ENCODE peak calls at places on chromosomes 6 and 20, in four cellular contexts. V, I, L and R are unnamed samples.

GRCh38 chr6:22141271-22141745 is 155.5 kb downstream of the PRL start:
- DNase-seq in V (no peak), I (no peak), L (peak), R (no peak)

GRCh38 chr20:61297981-61298380 is 45.9 kb downstream of the CDH4 start:
- DNase-seq in V (no peak), I (no peak), L (no peak), R (no peak)

GRCh38 chr6:15763364-15763763 is 100.5 kb upstream of the DTNBP1 start:
- DNase-seq in V (no peak), I (no peak), L (no peak), R (no peak)

GRCh38 chr6:168542301-168542700 is 101.3 kb downstream of the SMOC2 start:
- DNase-seq in V (no peak), I (no peak), L (no peak), R (no peak)

GRCh38 chr6:18491303-18492090 is 104.3 kb downstream of the RNF144B start:
- DNase-seq in V (no peak), I (no peak), L (no peak), R (no peak)

GRCh38 chr6:74369556-74369993 is 673.6 kb downstream of the CD109 start:
- DNase-seq in V (no peak), I (no peak), L (no peak), R (no peak)

GRCh38 chr6:4762294-4762693 is 13.9 kb upstream of the CDYL start:
- DNase-seq in V (no peak), I (no peak), L (no peak), R (no peak)

GRCh38 chr6:133741375-133741861 is 147.5 kb upstream of the TCF21 start:
- DNase-seq in V (peak), I (no peak), L (no peak), R (peak)

GRCh38 chr6:117409863-117410262 is 15.9 kb downstream of the ROS1 start:
- DNase-seq in V (no peak), I (no peak), L (no peak), R (no peak)

GRCh38 chr20:36997121-36997520 is 45.6 kb upstream of the SAMHD1 start:
- DNase-seq in V (no peak), I (no peak), L (no peak), R (no peak)

GRCh38 chr20:6311097-6311496 is 188.3 kb upstream of the FERMT1 start:
- DNase-seq in V (no peak), I (no peak), L (no peak), R (no peak)

GRCh38 chr6:170049641-170050491 is 241.0 kb downstream of the DLL1 start:
- DNase-seq in V (no peak), I (no peak), L (no peak), R (no peak)

GRCh38 chr20:53711333-53712211 is 117.9 kb upstream of the ZNF217 start:
- DNase-seq in V (no peak), I (no peak), L (peak), R (no peak)

GRCh38 chr6:89007209-89008001 is 44.0 kb upstream of the RNGTT start:
- DNase-seq in V (no peak), I (no peak), L (no peak), R (no peak)

GRCh38 chr6:43216200-43216599 is 13.1 kb downstream of the DNPH1 start:
- DNase-seq in V (no peak), I (no peak), L (no peak), R (no peak)

GRCh38 chr6:167549187-167549586 is 224.3 kb downstream of the TTLL2 start:
- DNase-seq in V (no peak), I (no peak), L (no peak), R (no peak)

GRCh38 chr6:54093306-54093705 is 17.9 kb upstream of the MLIP start:
- DNase-seq in V (no peak), I (no peak), L (no peak), R (no peak)

GRCh38 chr6:137353842-137354397 is 134.7 kb upstream of the IFNGR1 start:
- DNase-seq in V (no peak), I (no peak), L (peak), R (no peak)

GRCh38 chr6:89927788-89928565 is 33.7 kb downstream of the GJA10 start:
- DNase-seq in V (no peak), I (no peak), L (no peak), R (no peak)

GRCh38 chr6:148348335-148348734 is 5.7 kb downstream of the SASH1 start:
- DNase-seq in V (no peak), I (no peak), L (no peak), R (no peak)

GRCh38 chr6:141969201-141969600 is 163.5 kb upstream of the GJE1 start:
- DNase-seq in V (no peak), I (no peak), L (no peak), R (no peak)

GRCh38 chr20:62887147-62887859 is 25.7 kb upstream of the TCFL5 start:
- DNase-seq in V (no peak), I (no peak), L (peak), R (no peak)

GRCh38 chr20:49810491-49811190 is 2.0 kb upstream of the SLC9A8 start:
- DNase-seq in V (no peak), I (no peak), L (no peak), R (no peak)

GRCh38 chr6:29227235-29227634 is 56.5 kb downstream of the OR2J2 start:
- DNase-seq in V (no peak), I (no peak), L (no peak), R (no peak)

GRCh38 chr6:72950114-72950860 is 275.0 kb downstream of the KHDC1L start:
- DNase-seq in V (peak), I (no peak), L (peak), R (no peak)

GRCh38 chr6:22682979-22683378 is 113.6 kb downstream of the HDGFL1 start:
- DNase-seq in V (no peak), I (no peak), L (no peak), R (no peak)

GRCh38 chr20:23241416-23241815 is 109.2 kb upstream of the NXT1 start:
- DNase-seq in V (no peak), I (no peak), L (no peak), R (no peak)

GRCh38 chr20:46931699-46932098 is 37.1 kb downstream of the EYA2 start:
- DNase-seq in V (no peak), I (no peak), L (no peak), R (no peak)

GRCh38 chr20:57310821-57311514 is 18.6 kb upstream of the SPO11 start:
- DNase-seq in V (no peak), I (no peak), L (no peak), R (no peak)

GRCh38 chr6:41732601-41733348 is 2.6 kb downstream of the TFEB start:
- DNase-seq in V (no peak), I (no peak), L (no peak), R (no peak)

GRCh38 chr20:39518649-39519048 is 556.5 kb downstream of the DHX35 start:
- DNase-seq in V (no peak), I (no peak), L (no peak), R (no peak)

GRCh38 chr20:29427201-29428060 is 1830.0 kb upstream of the DEFB115 start:
- DNase-seq in V (peak), I (no peak), L (no peak), R (no peak)

GRCh38 chr6:12115001-12115400 is 102.9 kb downstream of the HIVEP1 start:
- DNase-seq in V (no peak), I (no peak), L (no peak), R (no peak)

GRCh38 chr6:106794129-106794528 is 164.8 kb downstream of the QRSL1 start:
- DNase-seq in V (no peak), I (no peak), L (no peak), R (no peak)

GRCh38 chr6:31712296-31712695 is 2.9 kb upstream of the LY6G6D start:
- DNase-seq in V (peak), I (no peak), L (no peak), R (no peak)

GRCh38 chr6:160978141-160978926 is 13.2 kb upstream of the MAP3K4 start:
- DNase-seq in V (no peak), I (no peak), L (no peak), R (no peak)

GRCh38 chr20:40508821-40509220 is 180.2 kb downstream of the MAFB start:
- DNase-seq in V (no peak), I (no peak), L (no peak), R (no peak)

GRCh38 chr20:4449977-4450715 is 271.6 kb upstream of the PRND start:
- DNase-seq in V (peak), I (no peak), L (peak), R (no peak)

GRCh38 chr6:166580076-166581050 is 6.1 kb downstream of the RAMACL start:
- DNase-seq in V (no peak), I (no peak), L (no peak), R (no peak)

DNA sequence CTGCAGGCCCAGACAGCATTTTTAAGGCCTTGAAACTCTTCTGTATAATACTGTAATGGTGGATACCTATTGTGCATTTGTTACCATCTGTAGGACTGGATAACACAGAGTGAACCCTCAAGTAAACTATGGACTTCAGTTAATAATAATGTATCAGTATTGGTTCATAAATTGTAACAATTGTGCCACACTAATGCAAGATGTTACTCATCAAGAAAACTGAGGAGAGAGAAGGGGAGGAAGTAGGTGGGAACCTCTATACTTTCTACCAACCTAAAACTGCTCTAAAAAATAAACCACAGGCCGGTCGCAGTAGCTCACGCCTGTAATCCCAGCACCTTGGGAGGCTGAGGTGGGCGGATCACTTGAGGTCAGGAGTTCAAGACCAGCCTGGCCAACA is 10.8 kb downstream of the MAPK13 start:
- DNase-seq in V (no peak), I (no peak), L (no peak), R (no peak)
- TF ChIP-seq PHF8 in V (no peak), I (no peak), L (no peak), R (no peak)

GRCh38 chr6:93821953-93822352 is 402.6 kb upstream of the EPHA7 start:
- DNase-seq in V (no peak), I (no peak), L (no peak), R (no peak)
- TF ChIP-seq PHF8 in V (no peak), I (no peak), L (no peak), R (no peak)

DNA sequence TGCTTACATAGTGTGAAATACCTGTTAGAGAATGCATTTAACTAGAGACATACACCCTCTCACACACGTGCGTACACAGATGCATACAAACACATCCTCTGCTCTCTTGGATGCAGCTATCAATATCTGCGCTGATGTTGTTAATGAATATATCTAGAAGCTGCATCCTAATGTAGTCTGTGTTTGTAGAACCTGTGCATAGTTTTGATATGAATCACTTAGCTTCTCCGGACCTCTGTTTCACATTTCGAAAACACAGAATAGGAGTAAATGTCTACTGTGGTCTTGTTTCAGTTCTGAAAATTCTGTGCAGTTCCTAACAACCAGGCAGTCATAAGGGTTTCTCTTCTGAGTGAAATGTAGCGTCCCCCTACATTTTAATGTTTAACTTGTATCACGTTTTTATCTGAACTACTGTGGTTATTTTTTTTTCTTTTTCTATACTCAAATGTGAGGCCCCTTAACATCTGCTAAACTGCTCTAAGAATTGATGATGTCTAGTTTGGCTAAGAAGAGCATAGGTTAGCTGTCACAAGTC is 254.6 kb downstream of the TMEM242 start:
- DNase-seq in V (no peak), I (no peak), L (no peak), R (no peak)
- TF ChIP-seq PHF8 in V (no peak), I (no peak), L (no peak), R (no peak)

GRCh38 chr20:35954907-35955251 is 577 bp upstream of the SCAND1 start:
- DNase-seq in V (peak), I (no peak), L (peak), R (no peak)
- TF ChIP-seq PHF8 in V (peak), I (no peak), L (no peak), R (no peak)

DNA sequence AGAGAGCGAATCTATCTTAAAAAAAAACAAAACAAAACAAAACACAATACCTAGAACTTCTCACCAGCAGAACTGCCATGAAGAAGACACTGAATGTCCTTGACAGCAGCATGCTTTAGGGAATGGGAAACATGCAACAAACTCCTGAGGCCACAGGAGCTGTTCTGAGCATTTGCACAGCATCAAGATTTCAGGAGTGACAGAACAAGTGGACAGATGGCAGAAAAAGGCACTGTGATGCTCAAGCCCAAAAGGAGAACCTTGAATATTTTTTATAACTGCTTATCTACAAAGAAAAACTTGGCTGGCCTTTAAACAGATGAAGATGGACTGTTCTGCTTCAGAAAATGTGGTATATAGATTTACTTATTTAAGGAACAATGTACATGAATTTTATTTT is 158.9 kb downstream of the RALGAPA2 start:
- DNase-seq in V (no peak), I (no peak), L (no peak), R (no peak)
- TF ChIP-seq PHF8 in V (no peak), I (no peak), L (no peak), R (no peak)

GRCh38 chr6:158039571-158040050 is 57.9 kb downstream of the SYNJ2 start:
- DNase-seq in V (no peak), I (no peak), L (peak), R (peak)
- TF ChIP-seq PHF8 in V (no peak), I (no peak), L (peak), R (no peak)